ENCODE peak calls at places on chromosomes 13 and 19, in four cellular contexts. One of them, this sample, is unnamed.

GRCh38 chr13:33740134-33740538 is 77.8 kb upstream of the RFC3 start:
- DNase-seq in HepG2: no peak
- DNase-seq in K562: no peak
- DNase-seq in SK-N-SH: no peak
- DNase-seq in this sample: no peak

GRCh38 chr19:52170863-52171320 is 529 bp downstream of the ZNF836 start:
- DNase-seq in HepG2: no peak
- DNase-seq in K562: no peak
- DNase-seq in SK-N-SH: peak
- DNase-seq in this sample: no peak

GRCh38 chr19:12994701-12995595 is at the start of gene NFIX:
- DNase-seq in HepG2: peak
- DNase-seq in K562: peak
- DNase-seq in SK-N-SH: peak
- DNase-seq in this sample: no peak

GRCh38 chr13:98925949-98926348 is 51.9 kb downstream of the DOCK9 start:
- DNase-seq in HepG2: no peak
- DNase-seq in K562: no peak
- DNase-seq in SK-N-SH: no peak
- DNase-seq in this sample: no peak

GRCh38 chr13:21988624-21989023 is 317.8 kb downstream of the FGF9 start:
- DNase-seq in HepG2: no peak
- DNase-seq in K562: no peak
- DNase-seq in SK-N-SH: no peak
- DNase-seq in this sample: no peak

GRCh38 chr13:36476661-36477060 is 44.4 kb downstream of the CCNA1 start:
- DNase-seq in HepG2: no peak
- DNase-seq in K562: no peak
- DNase-seq in SK-N-SH: no peak
- DNase-seq in this sample: no peak

GRCh38 chr19:35534803-35535480 is 1.7 kb downstream of the GAPDHS start:
- DNase-seq in HepG2: no peak
- DNase-seq in K562: no peak
- DNase-seq in SK-N-SH: no peak
- DNase-seq in this sample: no peak

GRCh38 chr19:45442927-45443461 is 19.3 kb upstream of the ERCC1 start:
- DNase-seq in HepG2: no peak
- DNase-seq in K562: peak
- DNase-seq in SK-N-SH: peak
- DNase-seq in this sample: no peak

GRCh38 chr19:13553880-13554400 is 47.7 kb upstream of the CACNA1A start:
- DNase-seq in HepG2: no peak
- DNase-seq in K562: no peak
- DNase-seq in SK-N-SH: no peak
- DNase-seq in this sample: no peak

GRCh38 chr19:41904118-41904870 is 21.3 kb downstream of the ARHGEF1 start:
- DNase-seq in HepG2: peak
- DNase-seq in K562: no peak
- DNase-seq in SK-N-SH: no peak
- DNase-seq in this sample: no peak

GRCh38 chr13:30477346-30478235 is 11.9 kb upstream of the HMGB1 start:
- DNase-seq in HepG2: no peak
- DNase-seq in K562: no peak
- DNase-seq in SK-N-SH: no peak
- DNase-seq in this sample: no peak

GRCh38 chr19:51101171-51101865 is 6.9 kb downstream of the CTU1 start:
- DNase-seq in HepG2: no peak
- DNase-seq in K562: no peak
- DNase-seq in SK-N-SH: no peak
- DNase-seq in this sample: no peak

GRCh38 chr13:33519561-33520479 is 234.3 kb upstream of the STARD13 start:
- DNase-seq in HepG2: no peak
- DNase-seq in K562: no peak
- DNase-seq in SK-N-SH: no peak
- DNase-seq in this sample: no peak

GRCh38 chr13:29704648-29705047 is 109.2 kb upstream of the SLC7A1 start:
- DNase-seq in HepG2: no peak
- DNase-seq in K562: no peak
- DNase-seq in SK-N-SH: peak
- DNase-seq in this sample: no peak

GRCh38 chr13:29567411-29567810 is 28.1 kb downstream of the SLC7A1 start:
- DNase-seq in HepG2: no peak
- DNase-seq in K562: no peak
- DNase-seq in SK-N-SH: no peak
- DNase-seq in this sample: no peak

GRCh38 chr19:42376177-42376555 is 13.9 kb downstream of the CNFN start:
- DNase-seq in HepG2: no peak
- DNase-seq in K562: no peak
- DNase-seq in SK-N-SH: no peak
- DNase-seq in this sample: no peak

GRCh38 chr13:22049384-22049783 is 378.5 kb downstream of the FGF9 start:
- DNase-seq in HepG2: no peak
- DNase-seq in K562: no peak
- DNase-seq in SK-N-SH: no peak
- DNase-seq in this sample: no peak

GRCh38 chr13:113398963-113399754 is 35.2 kb upstream of the GRTP1 start:
- DNase-seq in HepG2: no peak
- DNase-seq in K562: no peak
- DNase-seq in SK-N-SH: no peak
- DNase-seq in this sample: no peak

GRCh38 chr13:110971486-110971885 is 56.6 kb upstream of the ANKRD10 start:
- DNase-seq in HepG2: no peak
- DNase-seq in K562: no peak
- DNase-seq in SK-N-SH: no peak
- DNase-seq in this sample: no peak

GRCh38 chr13:81639984-81640582 is 1299.2 kb upstream of the SPRY2 start:
- DNase-seq in HepG2: peak
- DNase-seq in K562: peak
- DNase-seq in SK-N-SH: peak
- DNase-seq in this sample: no peak

GRCh38 chr19:43726736-43727592 is 11.1 kb downstream of the IRGC start:
- DNase-seq in HepG2: no peak
- DNase-seq in K562: no peak
- DNase-seq in SK-N-SH: no peak
- DNase-seq in this sample: peak

GRCh38 chr13:76019421-76020044 is 383.4 kb downstream of the LMO7 start:
- DNase-seq in HepG2: peak
- DNase-seq in K562: peak
- DNase-seq in SK-N-SH: peak
- DNase-seq in this sample: no peak

GRCh38 chr19:35792312-35792711 is 16.9 kb downstream of the ARHGAP33 start:
- DNase-seq in HepG2: no peak
- DNase-seq in K562: no peak
- DNase-seq in SK-N-SH: no peak
- DNase-seq in this sample: no peak

GRCh38 chr13:69389899-69390298 is 717.7 kb upstream of the ATXN8OS start:
- DNase-seq in HepG2: no peak
- DNase-seq in K562: no peak
- DNase-seq in SK-N-SH: no peak
- DNase-seq in this sample: no peak

GRCh38 chr13:34943675-34944634 is 1.9 kb downstream of the NBEA start:
- DNase-seq in HepG2: no peak
- DNase-seq in K562: no peak
- DNase-seq in SK-N-SH: peak
- DNase-seq in this sample: no peak

GRCh38 chr13:33349314-33349995 is 63.9 kb upstream of the STARD13 start:
- DNase-seq in HepG2: no peak
- DNase-seq in K562: no peak
- DNase-seq in SK-N-SH: no peak
- DNase-seq in this sample: no peak

GRCh38 chr19:43620061-43621001 is 902 bp upstream of the ZNF428 start:
- DNase-seq in HepG2: no peak
- DNase-seq in K562: peak
- DNase-seq in SK-N-SH: no peak
- DNase-seq in this sample: no peak

GRCh38 chr13:109840201-109840892 is 54.0 kb upstream of the IRS2 start:
- DNase-seq in HepG2: no peak
- DNase-seq in K562: no peak
- DNase-seq in SK-N-SH: no peak
- DNase-seq in this sample: no peak

GRCh38 chr13:34867590-34867989 is 74.5 kb upstream of the NBEA start:
- DNase-seq in HepG2: no peak
- DNase-seq in K562: no peak
- DNase-seq in SK-N-SH: no peak
- DNase-seq in this sample: peak

GRCh38 chr13:27367570-27367969 is 56.8 kb upstream of the GTF3A start:
- DNase-seq in HepG2: no peak
- DNase-seq in K562: no peak
- DNase-seq in SK-N-SH: no peak
- DNase-seq in this sample: no peak

GRCh38 chr13:22770891-22771290 is 409.9 kb upstream of the SGCG start:
- DNase-seq in HepG2: no peak
- DNase-seq in K562: no peak
- DNase-seq in SK-N-SH: no peak
- DNase-seq in this sample: no peak

GRCh38 chr13:33796095-33796494 is 21.9 kb upstream of the RFC3 start:
- DNase-seq in HepG2: no peak
- DNase-seq in K562: no peak
- DNase-seq in SK-N-SH: no peak
- DNase-seq in this sample: no peak

GRCh38 chr13:23436680-23437079 is 3.2 kb upstream of the SACS start:
- DNase-seq in HepG2: no peak
- DNase-seq in K562: no peak
- DNase-seq in SK-N-SH: no peak
- DNase-seq in this sample: no peak

GRCh38 chr13:33233547-33233946 is 52.0 kb downstream of the STARD13 start:
- DNase-seq in HepG2: no peak
- DNase-seq in K562: no peak
- DNase-seq in SK-N-SH: no peak
- DNase-seq in this sample: no peak

GRCh38 chr19:6738726-6739389 is 622 bp upstream of the TRIP10 start:
- DNase-seq in HepG2: no peak
- DNase-seq in K562: peak
- DNase-seq in SK-N-SH: no peak
- DNase-seq in this sample: no peak

GRCh38 chr13:65855276-65855675 is 1374.9 kb downstream of the PCDH9 start:
- DNase-seq in HepG2: no peak
- DNase-seq in K562: no peak
- DNase-seq in SK-N-SH: no peak
- DNase-seq in this sample: no peak

GRCh38 chr13:65856464-65856863 is 1373.7 kb downstream of the PCDH9 start:
- DNase-seq in HepG2: no peak
- DNase-seq in K562: no peak
- DNase-seq in SK-N-SH: no peak
- DNase-seq in this sample: no peak

GRCh38 chr13:65854431-65854830 is 1375.7 kb downstream of the PCDH9 start:
- DNase-seq in HepG2: no peak
- DNase-seq in K562: no peak
- DNase-seq in SK-N-SH: no peak
- DNase-seq in this sample: no peak
- TF ChIP-seq NFIC in HepG2: no peak
- TF ChIP-seq NFIC in K562: no peak
- TF ChIP-seq NFIC in SK-N-SH: no peak
- TF ChIP-seq NFIC in this sample: no peak

GRCh38 chr19:39372941-39373340 is 18.0 kb downstream of the PAF1 start:
- DNase-seq in HepG2: no peak
- DNase-seq in K562: no peak
- DNase-seq in SK-N-SH: no peak
- DNase-seq in this sample: no peak

GRCh38 chr19:39375929-39376328 is 15.0 kb downstream of the PAF1 start:
- DNase-seq in HepG2: no peak
- DNase-seq in K562: no peak
- DNase-seq in SK-N-SH: no peak
- DNase-seq in this sample: no peak

GRCh38 chr19:39369200-39369599 is 21.7 kb downstream of the PAF1 start:
- DNase-seq in HepG2: no peak
- DNase-seq in K562: no peak
- DNase-seq in SK-N-SH: no peak
- DNase-seq in this sample: no peak

GRCh38 chr19:39370735-39371134 is 20.2 kb downstream of the PAF1 start:
- DNase-seq in HepG2: no peak
- DNase-seq in K562: no peak
- DNase-seq in SK-N-SH: no peak
- DNase-seq in this sample: no peak

GRCh38 chr19:39372047-39372802 is 18.7 kb downstream of the PAF1 start:
- DNase-seq in HepG2: no peak
- DNase-seq in K562: no peak
- DNase-seq in SK-N-SH: no peak
- DNase-seq in this sample: no peak
- TF ChIP-seq NFIC in HepG2: no peak
- TF ChIP-seq NFIC in K562: no peak
- TF ChIP-seq NFIC in SK-N-SH: peak
- TF ChIP-seq NFIC in this sample: no peak

DNA sequence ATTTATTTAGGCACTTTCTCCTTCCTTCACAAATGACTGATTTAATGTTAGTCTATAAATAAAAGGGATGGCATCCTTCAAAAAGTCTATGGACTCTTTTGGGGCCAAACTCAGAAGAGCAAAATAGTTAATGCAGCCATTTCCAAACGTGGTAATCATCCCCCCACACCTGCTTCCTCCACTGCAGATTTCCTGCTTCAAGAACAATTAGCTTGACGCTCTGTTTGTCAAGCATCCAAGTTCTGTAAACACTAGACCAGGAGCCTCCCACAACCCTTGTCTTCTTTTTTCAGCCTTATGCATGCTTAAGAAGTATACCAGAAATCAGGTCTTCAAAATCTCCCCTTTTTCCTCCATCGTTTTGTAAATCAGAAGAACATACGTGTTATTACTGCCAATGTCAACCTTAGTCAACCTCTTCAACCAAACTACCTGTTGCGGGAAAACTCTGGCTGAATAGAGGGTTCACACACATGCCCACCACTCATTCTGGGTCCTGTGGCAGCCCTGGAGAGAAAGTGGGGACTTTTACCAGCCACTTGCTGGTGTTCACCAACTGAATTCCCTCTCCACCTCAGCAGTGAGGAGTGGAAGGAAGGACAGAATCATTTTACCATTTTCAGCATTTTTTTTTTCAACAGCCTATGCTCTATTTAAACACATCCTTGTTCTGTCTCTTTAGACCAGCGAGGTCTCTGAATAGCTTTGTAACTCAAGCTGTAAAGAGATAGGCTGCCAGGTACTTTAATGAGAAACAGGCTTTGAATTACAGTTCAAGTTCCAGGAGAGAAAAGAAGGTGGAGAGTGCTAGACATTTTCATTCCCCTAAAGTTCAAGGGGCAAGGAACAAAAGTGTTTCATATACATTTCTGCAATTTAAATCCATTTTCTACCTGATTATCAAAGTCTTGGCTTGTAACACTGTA is 39.1 kb downstream of the EFNB2 start:
- DNase-seq in HepG2: no peak
- DNase-seq in K562: no peak
- DNase-seq in SK-N-SH: no peak
- DNase-seq in this sample: no peak
- TF ChIP-seq NFIC in HepG2: no peak
- TF ChIP-seq NFIC in K562: no peak
- TF ChIP-seq NFIC in SK-N-SH: no peak
- TF ChIP-seq NFIC in this sample: no peak

DNA sequence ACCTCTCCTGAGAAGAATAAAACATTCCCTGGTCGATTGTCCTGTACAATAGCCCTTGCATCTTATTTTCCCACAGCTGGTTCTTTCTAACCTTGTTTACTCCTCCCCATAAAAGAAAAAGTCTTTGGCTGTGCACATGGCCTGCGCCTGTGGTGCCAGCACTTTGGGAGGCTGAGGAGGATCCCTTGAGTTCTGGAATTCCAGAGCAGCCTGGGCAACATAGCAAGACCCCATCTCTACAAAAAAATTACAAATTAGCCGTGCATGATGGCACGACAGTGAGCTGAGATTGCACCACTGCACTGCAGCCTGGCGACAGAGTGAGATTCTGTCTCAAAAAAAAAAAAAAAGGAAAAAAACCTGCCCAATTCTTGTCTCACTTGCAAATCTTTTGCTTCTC is 7.2 kb upstream of the NUP62 start:
- DNase-seq in HepG2: no peak
- DNase-seq in K562: no peak
- DNase-seq in SK-N-SH: no peak
- DNase-seq in this sample: no peak
- TF ChIP-seq NFIC in HepG2: no peak
- TF ChIP-seq NFIC in K562: no peak
- TF ChIP-seq NFIC in SK-N-SH: no peak
- TF ChIP-seq NFIC in this sample: no peak

This sample was measured in GM12878.